ENCODE peak calls at places on chromosomes 6 and 20, in seven cellular contexts. One of them, this sample, is unnamed.

GRCh38 chr20:11355338-11355737 is 562.4 kb upstream of the BTBD3 start:
- DNase-seq in breast epithelium: no peak
- DNase-seq in CD8-positive, alpha-beta T cell: no peak
- DNase-seq in heart right ventricle: no peak
- DNase-seq in psoas muscle: no peak
- DNase-seq in brain microvascular endothelial cell: no peak
- DNase-seq in body of pancreas: no peak
- DNase-seq in this sample: no peak

GRCh38 chr6:71496018-71496800 is 207.6 kb downstream of the OGFRL1 start:
- DNase-seq in psoas muscle: no peak
- DNase-seq in heart right ventricle: no peak
- DNase-seq in brain microvascular endothelial cell: peak
- DNase-seq in body of pancreas: no peak
- DNase-seq in breast epithelium: no peak
- DNase-seq in CD8-positive, alpha-beta T cell: no peak
- DNase-seq in this sample: peak

GRCh38 chr6:100451577-100451976 is 13.1 kb downstream of the SIM1 start:
- DNase-seq in heart right ventricle: no peak
- DNase-seq in psoas muscle: no peak
- DNase-seq in body of pancreas: no peak
- DNase-seq in brain microvascular endothelial cell: no peak
- DNase-seq in CD8-positive, alpha-beta T cell: no peak
- DNase-seq in breast epithelium: no peak
- DNase-seq in this sample: no peak

GRCh38 chr6:141024526-141024925 is 1108.2 kb upstream of the GJE1 start:
- DNase-seq in CD8-positive, alpha-beta T cell: no peak
- DNase-seq in psoas muscle: no peak
- DNase-seq in breast epithelium: no peak
- DNase-seq in heart right ventricle: no peak
- DNase-seq in body of pancreas: no peak
- DNase-seq in brain microvascular endothelial cell: no peak
- DNase-seq in this sample: peak

GRCh38 chr6:22248513-22249308 is 48.1 kb downstream of the PRL start:
- DNase-seq in psoas muscle: no peak
- DNase-seq in breast epithelium: no peak
- DNase-seq in CD8-positive, alpha-beta T cell: no peak
- DNase-seq in brain microvascular endothelial cell: peak
- DNase-seq in heart right ventricle: no peak
- DNase-seq in body of pancreas: no peak
- DNase-seq in this sample: peak

GRCh38 chr20:63737940-63738686 is 1.5 kb upstream of the SLC2A4RG start:
- DNase-seq in body of pancreas: no peak
- DNase-seq in breast epithelium: no peak
- DNase-seq in brain microvascular endothelial cell: no peak
- DNase-seq in psoas muscle: peak
- DNase-seq in CD8-positive, alpha-beta T cell: no peak
- DNase-seq in heart right ventricle: no peak
- DNase-seq in this sample: no peak

GRCh38 chr6:4265740-4266139 is 130.4 kb upstream of the ECI2 start:
- DNase-seq in breast epithelium: no peak
- DNase-seq in heart right ventricle: no peak
- DNase-seq in brain microvascular endothelial cell: no peak
- DNase-seq in psoas muscle: no peak
- DNase-seq in body of pancreas: no peak
- DNase-seq in CD8-positive, alpha-beta T cell: no peak
- DNase-seq in this sample: no peak

GRCh38 chr6:48290595-48290994 is 179.6 kb upstream of the PTCHD4 start:
- DNase-seq in body of pancreas: no peak
- DNase-seq in CD8-positive, alpha-beta T cell: no peak
- DNase-seq in brain microvascular endothelial cell: no peak
- DNase-seq in psoas muscle: no peak
- DNase-seq in breast epithelium: no peak
- DNase-seq in heart right ventricle: no peak
- DNase-seq in this sample: no peak

GRCh38 chr6:20060252-20060651 is 152.0 kb downstream of the MBOAT1 start:
- DNase-seq in breast epithelium: no peak
- DNase-seq in brain microvascular endothelial cell: no peak
- DNase-seq in heart right ventricle: no peak
- DNase-seq in psoas muscle: no peak
- DNase-seq in CD8-positive, alpha-beta T cell: no peak
- DNase-seq in body of pancreas: no peak
- DNase-seq in this sample: no peak

GRCh38 chr6:20061952-20062351 is 150.3 kb downstream of the MBOAT1 start:
- DNase-seq in brain microvascular endothelial cell: no peak
- DNase-seq in CD8-positive, alpha-beta T cell: no peak
- DNase-seq in body of pancreas: no peak
- DNase-seq in breast epithelium: no peak
- DNase-seq in psoas muscle: no peak
- DNase-seq in heart right ventricle: no peak
- DNase-seq in this sample: no peak

GRCh38 chr6:20056350-20056992 is 155.8 kb downstream of the MBOAT1 start:
- DNase-seq in psoas muscle: no peak
- DNase-seq in body of pancreas: no peak
- DNase-seq in brain microvascular endothelial cell: peak
- DNase-seq in heart right ventricle: no peak
- DNase-seq in CD8-positive, alpha-beta T cell: no peak
- DNase-seq in breast epithelium: no peak
- DNase-seq in this sample: peak

GRCh38 chr6:20058912-20059311 is 153.4 kb downstream of the MBOAT1 start:
- DNase-seq in heart right ventricle: no peak
- DNase-seq in CD8-positive, alpha-beta T cell: no peak
- DNase-seq in body of pancreas: no peak
- DNase-seq in breast epithelium: no peak
- DNase-seq in psoas muscle: no peak
- DNase-seq in brain microvascular endothelial cell: no peak
- DNase-seq in this sample: no peak
- TF ChIP-seq CTCF in heart right ventricle: no peak
- TF ChIP-seq CTCF in CD8-positive, alpha-beta T cell: no peak
- TF ChIP-seq CTCF in body of pancreas: no peak
- TF ChIP-seq CTCF in breast epithelium: no peak
- TF ChIP-seq CTCF in psoas muscle: no peak
- TF ChIP-seq CTCF in brain microvascular endothelial cell: no peak
- TF ChIP-seq CTCF in this sample: no peak

GRCh38 chr6:118651282-118652050 is at the start of gene CEP85L:
- DNase-seq in breast epithelium: peak
- DNase-seq in CD8-positive, alpha-beta T cell: peak
- DNase-seq in brain microvascular endothelial cell: peak
- DNase-seq in psoas muscle: peak
- DNase-seq in heart right ventricle: peak
- DNase-seq in body of pancreas: peak
- DNase-seq in this sample: peak

GRCh38 chr6:118650500-118651281 is 700 bp downstream of the CEP85L start:
- DNase-seq in heart right ventricle: peak
- DNase-seq in psoas muscle: peak
- DNase-seq in breast epithelium: no peak
- DNase-seq in CD8-positive, alpha-beta T cell: peak
- DNase-seq in body of pancreas: peak
- DNase-seq in brain microvascular endothelial cell: peak
- DNase-seq in this sample: peak

GRCh38 chr6:118649918-118650499 is 1.4 kb downstream of the CEP85L start:
- DNase-seq in breast epithelium: no peak
- DNase-seq in psoas muscle: no peak
- DNase-seq in body of pancreas: no peak
- DNase-seq in CD8-positive, alpha-beta T cell: no peak
- DNase-seq in heart right ventricle: no peak
- DNase-seq in brain microvascular endothelial cell: no peak
- DNase-seq in this sample: no peak

GRCh38 chr6:118646977-118647376 is 4.4 kb downstream of the CEP85L start:
- DNase-seq in body of pancreas: no peak
- DNase-seq in psoas muscle: no peak
- DNase-seq in heart right ventricle: no peak
- DNase-seq in brain microvascular endothelial cell: no peak
- DNase-seq in breast epithelium: no peak
- DNase-seq in CD8-positive, alpha-beta T cell: no peak
- DNase-seq in this sample: no peak

GRCh38 chr6:118648866-118649554 is 2.4 kb downstream of the CEP85L start:
- DNase-seq in psoas muscle: no peak
- DNase-seq in brain microvascular endothelial cell: no peak
- DNase-seq in CD8-positive, alpha-beta T cell: no peak
- DNase-seq in breast epithelium: no peak
- DNase-seq in body of pancreas: no peak
- DNase-seq in heart right ventricle: no peak
- DNase-seq in this sample: no peak
- H3K4me3 ChIP-seq in psoas muscle: peak
- H3K4me3 ChIP-seq in brain microvascular endothelial cell: peak
- H3K4me3 ChIP-seq in CD8-positive, alpha-beta T cell: no peak
- H3K4me3 ChIP-seq in breast epithelium: no peak
- H3K4me3 ChIP-seq in body of pancreas: no peak
- H3K4me3 ChIP-seq in heart right ventricle: no peak
- H3K4me3 ChIP-seq in this sample: peak

DNA sequence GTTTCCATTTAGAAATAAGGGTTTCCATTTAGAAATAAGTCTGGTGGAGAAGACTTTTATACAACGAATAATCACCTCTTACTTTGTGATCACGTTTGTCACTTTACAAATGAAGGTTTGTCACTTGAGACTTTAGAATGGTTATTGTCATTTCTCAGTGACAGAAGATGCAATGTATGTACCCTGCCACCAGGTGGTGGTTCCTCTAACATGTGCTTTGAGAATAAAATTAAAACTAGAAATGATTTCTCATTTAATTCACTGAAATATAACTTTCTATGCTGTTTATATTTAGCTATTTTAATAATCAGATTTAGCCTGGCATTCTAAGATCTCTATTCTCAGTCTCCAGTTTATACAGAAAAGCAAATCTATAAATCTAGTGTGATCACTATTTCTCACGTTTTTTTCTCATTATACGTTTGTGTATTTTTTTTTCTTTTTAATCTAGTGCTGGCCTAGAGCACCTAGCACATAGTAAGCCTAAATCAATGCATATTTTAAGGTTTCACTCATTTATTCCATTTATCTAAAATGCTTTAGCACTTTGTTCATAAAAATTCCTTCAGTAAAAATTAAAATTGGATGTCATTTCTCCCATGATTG is 57.4 kb upstream of the TFAP2D start:
- DNase-seq in CD8-positive, alpha-beta T cell: no peak
- DNase-seq in breast epithelium: no peak
- DNase-seq in heart right ventricle: no peak
- DNase-seq in psoas muscle: no peak
- DNase-seq in body of pancreas: no peak
- DNase-seq in brain microvascular endothelial cell: no peak
- DNase-seq in this sample: peak
- TF ChIP-seq CTCF in CD8-positive, alpha-beta T cell: no peak
- TF ChIP-seq CTCF in breast epithelium: peak
- TF ChIP-seq CTCF in heart right ventricle: peak
- TF ChIP-seq CTCF in psoas muscle: peak
- TF ChIP-seq CTCF in body of pancreas: peak
- TF ChIP-seq CTCF in brain microvascular endothelial cell: peak
- TF ChIP-seq CTCF in this sample: peak

GRCh38 chr20:17504326-17504897 is 26.8 kb downstream of the BFSP1 start:
- DNase-seq in body of pancreas: peak
- DNase-seq in CD8-positive, alpha-beta T cell: no peak
- DNase-seq in heart right ventricle: no peak
- DNase-seq in brain microvascular endothelial cell: no peak
- DNase-seq in breast epithelium: no peak
- DNase-seq in psoas muscle: no peak
- DNase-seq in this sample: no peak
- H3K4me3 ChIP-seq in body of pancreas: no peak
- H3K4me3 ChIP-seq in CD8-positive, alpha-beta T cell: no peak
- H3K4me3 ChIP-seq in heart right ventricle: no peak
- H3K4me3 ChIP-seq in brain microvascular endothelial cell: peak
- H3K4me3 ChIP-seq in breast epithelium: peak
- H3K4me3 ChIP-seq in psoas muscle: peak
- H3K4me3 ChIP-seq in this sample: peak

GRCh38 chr6:139290787-139291294 is 957 bp downstream of the TXLNB start:
- DNase-seq in breast epithelium: no peak
- DNase-seq in body of pancreas: no peak
- DNase-seq in heart right ventricle: no peak
- DNase-seq in psoas muscle: peak
- DNase-seq in CD8-positive, alpha-beta T cell: peak
- DNase-seq in brain microvascular endothelial cell: peak
- DNase-seq in this sample: peak

GRCh38 chr6:139295906-139296305 is 4.1 kb upstream of the TXLNB start:
- DNase-seq in heart right ventricle: no peak
- DNase-seq in body of pancreas: no peak
- DNase-seq in CD8-positive, alpha-beta T cell: no peak
- DNase-seq in psoas muscle: no peak
- DNase-seq in brain microvascular endothelial cell: no peak
- DNase-seq in breast epithelium: no peak
- DNase-seq in this sample: no peak

GRCh38 chr6:139288496-139289040 is 3.2 kb downstream of the TXLNB start:
- DNase-seq in CD8-positive, alpha-beta T cell: no peak
- DNase-seq in body of pancreas: no peak
- DNase-seq in heart right ventricle: no peak
- DNase-seq in psoas muscle: peak
- DNase-seq in breast epithelium: no peak
- DNase-seq in brain microvascular endothelial cell: no peak
- DNase-seq in this sample: no peak

GRCh38 chr6:139289233-139289632 is 2.6 kb downstream of the TXLNB start:
- DNase-seq in heart right ventricle: no peak
- DNase-seq in CD8-positive, alpha-beta T cell: no peak
- DNase-seq in breast epithelium: no peak
- DNase-seq in psoas muscle: no peak
- DNase-seq in body of pancreas: no peak
- DNase-seq in brain microvascular endothelial cell: no peak
- DNase-seq in this sample: no peak

DNA sequence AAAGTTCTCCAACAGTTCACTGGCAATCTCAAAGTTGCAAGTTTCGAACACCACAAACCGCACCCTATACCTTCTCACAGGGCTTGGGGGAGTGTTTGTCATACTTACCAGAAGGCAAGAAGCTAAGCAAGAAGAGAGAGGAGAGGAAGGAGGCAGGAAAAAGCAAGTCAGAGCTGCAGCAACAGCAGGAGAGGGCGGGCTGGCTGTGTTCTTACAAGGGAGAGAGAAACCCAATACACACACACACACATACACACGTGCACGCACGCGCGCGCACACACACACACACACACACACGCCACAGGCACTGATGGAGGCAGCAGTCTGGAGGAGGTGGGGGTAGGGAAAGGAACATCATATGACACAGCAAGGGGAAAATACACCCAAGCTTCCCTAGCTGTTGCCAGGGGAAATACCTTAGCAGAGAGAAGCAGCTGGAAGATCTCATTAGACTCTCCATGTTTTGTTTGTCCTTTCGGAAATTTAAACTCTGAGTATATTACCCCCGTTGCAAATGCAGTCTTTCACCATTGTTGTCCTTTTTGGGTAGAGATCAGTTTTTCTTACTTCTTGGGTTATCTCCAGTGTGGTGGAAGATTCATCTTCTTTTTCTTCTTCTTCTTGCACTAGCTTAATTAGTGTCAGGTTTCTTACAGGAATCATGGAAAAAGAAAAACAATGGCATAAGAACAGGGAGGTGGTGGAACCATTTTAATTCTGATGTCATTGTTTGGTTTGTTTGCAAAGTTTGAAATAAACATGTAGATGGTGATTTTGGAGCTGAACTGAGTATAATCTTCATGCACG is at the start of gene TXLNB:
- DNase-seq in breast epithelium: peak
- DNase-seq in psoas muscle: peak
- DNase-seq in brain microvascular endothelial cell: peak
- DNase-seq in body of pancreas: peak
- DNase-seq in heart right ventricle: peak
- DNase-seq in CD8-positive, alpha-beta T cell: peak
- DNase-seq in this sample: peak
- TF ChIP-seq CTCF in breast epithelium: no peak
- TF ChIP-seq CTCF in psoas muscle: no peak
- TF ChIP-seq CTCF in brain microvascular endothelial cell: peak
- TF ChIP-seq CTCF in body of pancreas: no peak
- TF ChIP-seq CTCF in heart right ventricle: no peak
- TF ChIP-seq CTCF in CD8-positive, alpha-beta T cell: no peak
- TF ChIP-seq CTCF in this sample: peak

GRCh38 chr6:161091151-161091550 is 99.6 kb downstream of the MAP3K4 start:
- DNase-seq in brain microvascular endothelial cell: no peak
- DNase-seq in heart right ventricle: no peak
- DNase-seq in body of pancreas: no peak
- DNase-seq in CD8-positive, alpha-beta T cell: no peak
- DNase-seq in psoas muscle: no peak
- DNase-seq in breast epithelium: no peak
- DNase-seq in this sample: no peak
- H3K4me3 ChIP-seq in brain microvascular endothelial cell: no peak
- H3K4me3 ChIP-seq in heart right ventricle: no peak
- H3K4me3 ChIP-seq in body of pancreas: no peak
- H3K4me3 ChIP-seq in CD8-positive, alpha-beta T cell: no peak
- H3K4me3 ChIP-seq in psoas muscle: no peak
- H3K4me3 ChIP-seq in breast epithelium: no peak
- H3K4me3 ChIP-seq in this sample: no peak